ENCODE peak calls at places on chromosomes 13 and 19, in eight cellular contexts. Y is GM12878, T is Peyer's patch, C is ovary, K is suprapubic skin, X is tibial nerve, A is IMR-90, F is esophagus squamous epithelium. Q is an unnamed sample.

GRCh38 chr13:80196756-80197155 is 144.2 kb downstream of the SPRY2 start:
- DNase-seq in Y (no peak), A (peak; percentile 13), T (no peak), K (no peak), C (no peak), X (no peak), F (no peak), Q (no peak)

GRCh38 chr19:1935484-1936208 is 5.3 kb upstream of the CSNK1G2 start:
- DNase-seq in A (peak; percentile 28), K (no peak), X (no peak), Y (no peak), C (no peak), F (no peak), T (no peak), Q (peak; percentile 69)

GRCh38 chr13:29801737-29802305 is 48.6 kb downstream of the UBL3 start:
- DNase-seq in T (no peak), X (no peak), F (no peak), C (no peak), Y (no peak), K (no peak), A (peak; percentile 20), Q (no peak)

GRCh38 chr13:98999635-98999952 is 21.7 kb upstream of the DOCK9 start:
- DNase-seq in F (no peak), Y (no peak), C (no peak), X (no peak), K (no peak), T (no peak), A (peak; percentile 19), Q (no peak)

GRCh38 chr19:18118420-18119242 is 21.1 kb downstream of the MAST3 start:
- DNase-seq in A (peak; percentile 18), Y (no peak), F (no peak), T (no peak), K (no peak), C (peak; percentile 33), X (peak; percentile 24), Q (no peak)

GRCh38 chr13:45623516-45624090 is 8.1 kb upstream of the ERICH6B start:
- DNase-seq in X (no peak), T (no peak), A (peak; percentile 16), K (no peak), F (no peak), Y (peak; percentile 21), C (no peak), Q (no peak)

GRCh38 chr19:8239528-8240273 is 30.5 kb downstream of the CERS4 start:
- DNase-seq in Y (no peak), F (no peak), K (no peak), X (no peak), C (no peak), A (no peak), T (no peak), Q (no peak)

GRCh38 chr13:105587786-105588185 is 947.7 kb downstream of the EFNB2 start:
- DNase-seq in A (peak; percentile 2), F (no peak), X (no peak), Y (no peak), T (no peak), K (no peak), C (no peak), Q (no peak)

GRCh38 chr13:58254961-58255360 is 623.4 kb downstream of the PCDH17 start:
- DNase-seq in F (no peak), T (no peak), C (no peak), A (no peak), Y (no peak), X (no peak), K (no peak), Q (no peak)

GRCh38 chr19:49830766-49831165 is 12.7 kb downstream of the MED25 start:
- DNase-seq in T (no peak), K (no peak), A (no peak), C (no peak), Y (no peak), X (no peak), F (no peak), Q (no peak)

GRCh38 chr19:49829200-49829599 is 11.1 kb downstream of the MED25 start:
- DNase-seq in Y (no peak), T (no peak), F (no peak), A (no peak), K (no peak), C (no peak), X (no peak), Q (no peak)

GRCh38 chr19:49827034-49827433 is 8.9 kb downstream of the MED25 start:
- DNase-seq in F (no peak), C (no peak), T (no peak), A (no peak), X (no peak), K (no peak), Y (no peak), Q (no peak)

GRCh38 chr19:49831592-49831991 is 13.5 kb downstream of the MED25 start:
- DNase-seq in A (no peak), Y (no peak), X (no peak), K (no peak), T (no peak), C (no peak), F (no peak), Q (no peak)

GRCh38 chr19:49829721-49830120 is 11.6 kb downstream of the MED25 start:
- DNase-seq in C (no peak), A (no peak), F (no peak), T (no peak), K (no peak), X (no peak), Y (no peak), Q (no peak)
- H3K36me3 ChIP-seq in C (no peaks in the 10 kb centered on the region), A (peaks cover 60% of the 10 kb centered on the region), F (peaks cover 48% of the 10 kb centered on the region), T (no peaks in the 10 kb centered on the region), K (peaks cover 73% of the 10 kb centered on the region), X (peaks cover 90% of the 10 kb centered on the region), Y (peaks cover 24% of the 10 kb centered on the region), Q (peaks cover 15% of the 10 kb centered on the region)

GRCh38 chr19:48332662-48333466 is 7.5 kb downstream of the EMP3 start:
- DNase-seq in X (peak; percentile 89), T (peak; percentile 99), Y (peak; percentile 100), K (peak; percentile 95), C (peak; percentile 93), A (peak; percentile 98), F (peak; percentile 80), Q (peak; percentile 89)

GRCh38 chr19:48330012-48330681 is 4.8 kb downstream of the EMP3 start:
- DNase-seq in F (peak; percentile 39), C (peak; percentile 74), X (peak; percentile 32), A (no peak), T (peak; percentile 88), Y (peak; percentile 65), K (no peak), Q (peak; percentile 86)

GRCh38 chr19:48329167-48329891 is 4.0 kb downstream of the EMP3 start:
- DNase-seq in F (no peak), A (peak; percentile 59), Y (peak; percentile 42), C (no peak), X (no peak), T (peak; percentile 54), K (no peak), Q (no peak)

GRCh38 chr19:48332351-48332661 is 7.0 kb downstream of the EMP3 start:
- DNase-seq in K (no peak), A (no peak), F (no peak), C (no peak), X (no peak), T (no peak), Y (no peak), Q (no peak)

GRCh38 chr19:48333467-48334384 is 8.4 kb downstream of the EMP3 start:
- DNase-seq in K (peak; percentile 94), Y (peak; percentile 82), X (peak; percentile 76), C (peak; percentile 89), F (peak; percentile 61), T (peak; percentile 95), A (peak; percentile 91), Q (peak; percentile 93)
- TF ChIP-seq POLR2A in K (no peak), Y (peak; percentile 84), X (peak; percentile 20), C (peak; percentile 36), F (no peak), T (no peak), A (peak; percentile 18), Q (no peak)

GRCh38 chr19:28882818-28883217 is 330.1 kb downstream of the UQCRFS1 start:
- DNase-seq in Y (no peak), F (no peak), A (no peak), T (no peak), X (no peak), C (no peak), K (no peak), Q (no peak)
- H3K4me3 ChIP-seq in Y (no peak overlapping the region), F (no peak overlapping the region), A (no peak overlapping the region), T (no peak overlapping the region), X (no peak overlapping the region), C (no peak overlapping the region), K (no peak overlapping the region), Q (no peak overlapping the region)

GRCh38 chr19:56369886-56370676 is 23.3 kb downstream of the ZNF582 start:
- DNase-seq in X (no peak), F (no peak), A (no peak), K (no peak), Y (no peak), T (no peak), C (no peak), Q (no peak)

GRCh38 chr19:56367829-56368711 is 25.3 kb downstream of the ZNF582 start:
- DNase-seq in X (peak; percentile 72), Y (peak; percentile 40), K (peak; percentile 95), T (peak; percentile 82), F (peak; percentile 40), C (peak; percentile 93), A (peak; percentile 89), Q (peak; percentile 95)

GRCh38 chr19:56377105-56377924 is 16.0 kb downstream of the ZNF582 start:
- DNase-seq in C (no peak), A (no peak), X (no peak), Y (no peak), K (no peak), F (no peak), T (no peak), Q (no peak)

GRCh38 chr19:56372281-56372680 is 21.1 kb downstream of the ZNF582 start:
- DNase-seq in C (no peak), A (no peak), Y (no peak), K (no peak), F (no peak), T (no peak), X (no peak), Q (no peak)
- H3K36me3 ChIP-seq in C (no peaks in the 10 kb centered on the region), A (peaks cover 33% of the 10 kb centered on the region), Y (no peaks in the 10 kb centered on the region), K (peaks cover 62% of the 10 kb centered on the region), F (peaks cover 3% of the 10 kb centered on the region), T (no peaks in the 10 kb centered on the region), X (peaks cover 82% of the 10 kb centered on the region), Q (peaks cover 6% of the 10 kb centered on the region)

GRCh38 chr19:28445826-28446225 is 767.1 kb downstream of the UQCRFS1 start:
- DNase-seq in A (no peak), Y (no peak), T (no peak), F (no peak), X (no peak), C (no peak), K (no peak), Q (no peak)
- TF ChIP-seq POLR2A in A (no peak), Y (no peak), T (no peak), F (no peak), X (no peak), C (no peak), K (no peak), Q (no peak)